ENCODE peak calls at places on chromosomes 12 and 14, in four cellular contexts. Z is tibial nerve, U is heart right ventricle, Y is A549. R is an unnamed sample.
A peak's percentile ranks its signal among the peaks of the same experiment; 100 is the strongest.

GRCh38 chr14:89855961-89856360 is 98.6 kb downstream of the EFCAB11 start:
- DNase-seq in Z (no peak), U (no peak), Y (no peak), R (no peak)

GRCh38 chr12:97313471-97314190 is 149.0 kb upstream of the RMST start:
- DNase-seq in Z (no peak), U (no peak), Y (no peak), R (no peak)

GRCh38 chr12:96061864-96062453 is 26.6 kb upstream of the LTA4H start:
- DNase-seq in Z (peak; percentile 50), U (peak; percentile 80), Y (peak; percentile 87), R (peak; percentile 40)

GRCh38 chr12:69239286-69239921 is at the start of gene CPSF6:
- DNase-seq in Z (peak; percentile 90), U (peak; percentile 96), Y (peak; percentile 96), R (peak; percentile 95)

GRCh38 chr12:99130808-99131538 is 485.9 kb downstream of the APAF1 start:
- DNase-seq in Z (no peak), U (no peak), Y (no peak), R (no peak)

GRCh38 chr14:57549165-57549564 is 55.5 kb upstream of the CCDC198 start:
- DNase-seq in Z (no peak), U (no peak), Y (no peak), R (no peak)

GRCh38 chr14:100271247-100271939 is 32.4 kb downstream of the YY1 start:
- DNase-seq in Z (no peak), U (no peak), Y (peak; percentile 39), R (no peak)

GRCh38 chr14:72888636-72889201 is 5.2 kb downstream of the DPF3 start:
- DNase-seq in Z (no peak), U (no peak), Y (no peak), R (no peak)

GRCh38 chr14:94767321-94767878 is 2.5 kb downstream of the GSC start:
- DNase-seq in Z (no peak), U (no peak), Y (no peak), R (no peak)

GRCh38 chr12:32084017-32084688 is 22.5 kb upstream of the BICD1 start:
- DNase-seq in Z (no peak), U (no peak), Y (no peak), R (no peak)

GRCh38 chr12:128467882-128468281 is 200.9 kb downstream of the TMEM132C start:
- DNase-seq in Z (no peak), U (no peak), Y (no peak), R (no peak)

GRCh38 chr14:64324461-64325255 is 30.5 kb upstream of the ESR2 start:
- DNase-seq in Z (no peak), U (no peak), Y (no peak), R (no peak)

GRCh38 chr12:103973909-103974308 is 8.2 kb downstream of the TDG start:
- DNase-seq in Z (no peak), U (no peak), Y (no peak), R (no peak)
- H3K27ac ChIP-seq in Z (no peak overlapping the region), U (no peak overlapping the region), Y (no peak overlapping the region), R (no peak overlapping the region)

GRCh38 chr12:65593206-65593833 is 231.0 kb upstream of the HMGA2 start:
- DNase-seq in Z (no peak), U (no peak), Y (no peak), R (no peak)

GRCh38 chr12:65595016-65595560 is 229.2 kb upstream of the HMGA2 start:
- DNase-seq in Z (no peak), U (no peak), Y (no peak), R (no peak)

GRCh38 chr12:65592416-65592815 is 231.9 kb upstream of the HMGA2 start:
- DNase-seq in Z (no peak), U (no peak), Y (no peak), R (no peak)

GRCh38 chr12:65596514-65597010 is 227.7 kb upstream of the HMGA2 start:
- DNase-seq in Z (no peak), U (no peak), Y (no peak), R (no peak)

GRCh38 chr12:65594373-65594772 is 229.9 kb upstream of the HMGA2 start:
- DNase-seq in Z (no peak), U (no peak), Y (no peak), R (no peak)
- H3K27ac ChIP-seq in Z (no peak overlapping the region), U (no peak overlapping the region), Y (no peak overlapping the region), R (no peak overlapping the region)

DNA sequence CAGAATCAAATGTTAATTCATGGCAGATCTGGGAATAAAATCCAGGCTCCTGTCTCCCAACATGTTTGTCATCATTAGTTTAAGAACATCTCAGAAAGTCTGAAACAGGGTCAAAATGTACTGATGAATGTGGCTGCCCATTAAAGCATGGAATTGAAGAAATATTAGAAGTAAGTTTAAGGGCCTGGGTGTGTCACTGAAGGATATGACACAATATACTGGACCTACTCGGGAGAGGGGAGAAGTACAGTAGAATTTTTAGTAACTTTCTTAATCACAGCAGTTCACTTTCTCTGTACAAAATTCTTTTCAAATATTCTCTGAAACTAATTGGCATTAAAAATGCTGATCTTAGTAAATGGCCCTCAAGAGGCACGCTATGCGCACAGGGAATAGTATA is 185.5 kb downstream of the ETV6 start:
- DNase-seq in Z (no peak), U (no peak), Y (no peak), R (no peak)
- H3K27ac ChIP-seq in Z (no peak overlapping the region), U (peak overlapping the region; percentile 34), Y (no peak overlapping the region), R (no peak overlapping the region)

DNA sequence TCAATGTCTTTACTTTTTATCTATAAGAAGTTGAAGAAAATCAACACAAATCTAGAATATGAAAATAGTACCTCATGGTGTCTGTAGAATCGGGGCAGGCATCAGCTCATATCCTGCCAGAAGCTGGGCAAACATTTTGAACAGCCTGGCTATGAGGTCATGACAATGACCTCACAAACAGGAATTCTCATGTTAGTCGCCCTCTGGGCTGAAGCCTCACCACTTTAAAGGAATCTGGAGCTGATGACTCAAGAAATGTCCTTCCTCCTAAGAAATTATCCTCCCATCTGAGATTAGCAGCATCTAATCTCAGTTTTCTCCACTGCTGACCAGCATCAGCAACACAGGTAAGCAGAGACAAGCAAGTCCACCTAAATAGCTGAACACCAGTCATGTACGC is 27.1 kb downstream of the CLIP1 start:
- DNase-seq in Z (no peak), U (no peak), Y (peak; percentile 81), R (no peak)
- H3K27ac ChIP-seq in Z (no peak overlapping the region), U (no peak overlapping the region), Y (peak overlapping the region; percentile 98), R (no peak overlapping the region)

GRCh38 chr14:91456283-91456682 is 38.7 kb upstream of the CCDC88C start:
- DNase-seq in Z (no peak), U (no peak), Y (no peak), R (no peak)
- H3K27ac ChIP-seq in Z (no peak overlapping the region), U (no peak overlapping the region), Y (no peak overlapping the region), R (peak overlapping the region; percentile 24)

DNA sequence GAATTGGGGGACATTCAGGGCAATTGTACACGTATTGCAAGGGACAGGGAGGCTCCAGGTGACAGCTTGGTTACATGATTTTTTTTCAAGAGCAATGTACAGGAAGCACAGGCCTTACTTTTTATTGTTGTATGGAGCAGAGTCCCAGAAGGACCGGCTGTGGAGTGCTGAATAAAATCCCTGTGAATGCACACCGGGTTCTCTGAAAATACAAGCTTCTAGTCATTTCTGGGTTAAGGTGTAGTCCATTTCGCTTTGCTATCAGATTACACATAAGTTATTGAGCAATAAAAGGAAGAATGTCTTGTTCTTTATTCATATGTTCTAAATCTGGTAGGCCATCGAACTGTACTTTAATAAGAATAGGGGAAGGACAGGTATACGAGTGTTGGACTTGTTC is 52.2 kb downstream of the PDE3A start:
- DNase-seq in Z (no peak), U (no peak), Y (no peak), R (no peak)
- H3K27ac ChIP-seq in Z (no peak overlapping the region), U (no peak overlapping the region), Y (no peak overlapping the region), R (no peak overlapping the region)

DNA sequence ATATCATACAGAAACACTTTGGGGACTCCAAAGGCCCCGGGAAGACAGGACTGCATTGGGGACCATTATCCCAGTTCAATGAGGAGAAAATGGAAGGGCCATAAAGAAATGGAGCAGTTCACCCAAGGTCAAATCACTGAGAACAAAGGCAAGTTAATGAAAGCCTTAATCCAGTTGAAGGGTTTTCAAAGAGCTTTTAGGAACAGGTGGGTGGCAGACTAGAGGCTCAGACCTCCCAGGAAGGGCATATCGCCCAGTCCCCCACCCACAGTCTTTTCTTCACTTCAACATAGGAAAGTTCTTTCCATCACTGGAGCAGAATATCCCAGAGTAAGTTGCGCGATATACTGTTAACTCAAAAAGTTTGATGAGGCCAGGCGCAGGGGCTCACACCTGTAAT is 136.1 kb upstream of the CCND2 start:
- DNase-seq in Z (no peak), U (no peak), Y (no peak), R (no peak)
- H3K27ac ChIP-seq in Z (no peak overlapping the region), U (no peak overlapping the region), Y (no peak overlapping the region), R (no peak overlapping the region)

GRCh38 chr12:54034784-54035310 is 2.0 kb downstream of the HOXC5 start:
- DNase-seq in Z (no peak), U (no peak), Y (no peak), R (no peak)
- H3K27ac ChIP-seq in Z (peak overlapping the region; percentile 69), U (no peak overlapping the region), Y (no peak overlapping the region), R (no peak overlapping the region)

R was measured in caudate nucleus.